ENCODE peak calls at places on chromosomes 5 and 9, in seven cellular contexts. M is CD8-positive, alpha-beta T cell; B is adipocyte; L is neural progenitor cell; G is astrocyte; E is tibial artery; C is IMR-90. S is an unnamed sample. For H3K9me3 and H3K27me3, the result is how much of the 10 kb centered on the place peaks cover.

GRCh38 chr9:129415031-129415953 is 205.6 kb downstream of the C9orf50 start:
- DNase-seq in M (no peak), B (no peak), L (no peak), G (no peak), E (no peak), C (no peak), S (no peak)

GRCh38 chr5:32708949-32709348 is 2.2 kb upstream of the NPR3 start:
- DNase-seq in M (no peak), B (no peak), L (peak), G (no peak), E (no peak), C (no peak), S (no peak)

GRCh38 chr9:123978981-123979380 is 32.6 kb upstream of the LHX2 start:
- DNase-seq in M (no peak), B (no peak), L (no peak), G (no peak), E (no peak), C (no peak), S (no peak)

GRCh38 chr5:57696005-57696755 is 213.6 kb upstream of the ACTBL2 start:
- DNase-seq in M (no peak), B (no peak), L (peak), G (no peak), E (no peak), C (no peak), S (no peak)

GRCh38 chr5:122751293-122751753 is 23.6 kb upstream of the SNX2 start:
- DNase-seq in M (no peak), B (no peak), L (no peak), G (peak), E (no peak), C (peak), S (no peak)

GRCh38 chr9:137694962-137695875 is 76.4 kb downstream of the EHMT1 start:
- DNase-seq in M (peak), B (no peak), L (peak), G (no peak), E (no peak), C (no peak), S (peak)

GRCh38 chr5:156476704-156477103 is 149.7 kb downstream of the SGCD start:
- DNase-seq in M (no peak), B (no peak), L (no peak), G (no peak), E (no peak), C (no peak), S (no peak)

GRCh38 chr5:72167790-72168189 is 60.5 kb downstream of the MAP1B start:
- DNase-seq in M (no peak), B (peak), L (no peak), G (peak), E (peak), C (no peak), S (no peak)

GRCh38 chr9:114880276-114880891 is 50.0 kb downstream of the TNFSF8 start:
- DNase-seq in M (no peak), B (no peak), L (no peak), G (no peak), E (no peak), C (peak), S (no peak)

GRCh38 chr5:77761606-77762005 is 14.5 kb downstream of the TBCA start:
- DNase-seq in M (no peak), B (no peak), L (no peak), G (no peak), E (no peak), C (no peak), S (no peak)
- H3K9me3 ChIP-seq in M (under half), B (under half), L (under half), G (under half), E (under half), C (under half), S (under half)

GRCh38 chr9:73154760-73155159 is 3.1 kb downstream of the ANXA1 start:
- DNase-seq in M (no peak), B (no peak), L (no peak), G (no peak), E (no peak), C (peak), S (no peak)
- H3K4me3 ChIP-seq in M (peak), B (peak), L (no peak), G (peak), E (peak), C (no peak), S (peak)

DNA sequence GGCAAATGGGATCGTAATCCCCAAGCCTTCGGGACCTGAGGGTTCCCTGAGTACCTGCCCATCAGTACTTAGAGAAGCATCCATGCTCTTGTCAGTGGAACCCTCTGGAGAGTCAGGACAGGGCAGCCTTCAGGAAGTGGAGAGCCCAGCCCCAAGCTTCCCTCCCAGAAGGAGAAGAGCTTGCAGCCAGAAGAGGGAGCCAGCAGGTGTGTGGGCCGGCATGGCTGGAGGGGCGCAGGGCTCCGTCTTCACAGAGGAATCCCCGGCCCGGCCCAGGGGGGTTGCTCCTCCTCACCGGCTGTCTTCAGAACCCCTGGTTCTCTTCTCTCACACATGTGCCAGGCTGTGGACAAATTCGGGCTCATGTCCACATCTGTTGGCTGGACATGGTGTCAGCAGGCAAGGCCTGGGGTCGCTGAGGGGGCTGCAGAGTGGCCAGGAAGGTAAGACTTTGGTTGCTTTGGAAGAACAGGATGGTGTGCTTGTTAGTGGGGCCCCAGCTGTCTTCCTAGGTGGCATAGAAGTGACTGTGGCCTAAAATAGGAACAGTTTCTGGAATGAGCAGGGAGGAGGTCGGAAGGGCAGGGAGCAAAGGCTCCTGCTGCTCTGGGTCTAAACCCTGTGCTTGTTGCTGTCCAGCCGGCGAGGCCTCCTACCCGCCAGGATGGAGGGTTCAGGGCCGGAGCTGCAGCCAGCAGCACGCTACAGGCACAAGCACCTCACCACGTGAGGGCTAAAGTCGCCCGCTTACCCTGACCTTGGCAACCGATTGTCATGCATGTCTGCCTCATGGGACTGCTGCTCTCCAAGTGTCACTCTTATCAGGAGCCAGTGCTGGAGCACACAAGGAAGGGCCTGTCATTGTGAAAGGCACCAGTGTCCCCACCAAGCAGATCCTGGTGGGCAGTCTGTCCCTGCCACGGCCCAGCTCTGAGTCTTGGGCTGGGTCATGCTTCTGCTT is 58.7 kb upstream of the RXRA start:
- DNase-seq in M (no peak), B (no peak), L (no peak), G (no peak), E (no peak), C (no peak), S (no peak)
- H3K27me3 ChIP-seq in M (under half), B (half or more), L (under half), G (under half), E (half or more), C (half or more), S (under half)

DNA sequence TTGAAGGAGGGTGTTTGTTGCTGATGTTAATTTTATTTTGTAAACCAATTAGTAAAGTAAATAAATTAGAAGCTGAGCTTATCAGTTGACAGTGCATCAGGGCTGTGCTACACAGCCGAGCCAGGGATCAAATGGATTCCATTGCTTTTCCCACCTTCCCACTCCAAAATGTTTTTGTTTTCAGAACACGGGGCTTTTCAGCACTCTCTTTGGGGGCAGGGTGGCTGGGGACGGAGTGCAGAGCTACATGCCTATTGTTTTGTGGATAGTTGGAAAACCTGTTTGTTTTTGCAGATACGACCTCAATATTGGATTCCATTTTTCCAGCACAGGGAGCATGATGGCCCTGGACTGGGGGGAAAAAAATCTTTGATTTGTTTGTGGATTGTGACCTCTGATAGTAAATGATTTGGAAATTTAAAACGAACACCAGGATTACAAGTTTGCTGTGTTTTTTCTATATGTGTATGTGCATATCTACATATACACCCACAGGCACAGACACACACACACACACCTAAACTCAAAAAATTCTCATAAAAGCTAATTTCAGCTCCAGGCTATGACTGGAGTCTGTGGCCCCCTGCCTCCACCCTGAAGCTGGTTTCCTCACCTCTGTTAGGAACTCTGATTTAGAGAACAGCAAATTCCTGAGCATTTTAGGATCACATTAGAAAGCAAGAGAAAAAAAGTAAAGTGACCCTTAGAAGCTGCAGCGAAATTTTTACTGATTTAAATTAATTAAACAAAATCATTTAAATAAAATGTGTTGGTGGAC is 371.7 kb upstream of the IRX2 start:
- DNase-seq in M (no peak), B (no peak), L (peak), G (no peak), E (no peak), C (no peak), S (no peak)
- H3K9me3 ChIP-seq in M (under half), B (under half), L (under half), G (under half), E (under half), C (under half), S (under half)

GRCh38 chr9:83220737-83221136 is 157.8 kb upstream of the RASEF start:
- DNase-seq in M (no peak), B (peak), L (no peak), G (peak), E (no peak), C (peak), S (no peak)

GRCh38 chr9:83218411-83219090 is 155.6 kb upstream of the RASEF start:
- DNase-seq in M (no peak), B (no peak), L (no peak), G (no peak), E (no peak), C (no peak), S (no peak)

GRCh38 chr9:83219154-83219923 is 156.4 kb upstream of the RASEF start:
- DNase-seq in M (no peak), B (peak), L (peak), G (peak), E (no peak), C (peak), S (peak)

DNA sequence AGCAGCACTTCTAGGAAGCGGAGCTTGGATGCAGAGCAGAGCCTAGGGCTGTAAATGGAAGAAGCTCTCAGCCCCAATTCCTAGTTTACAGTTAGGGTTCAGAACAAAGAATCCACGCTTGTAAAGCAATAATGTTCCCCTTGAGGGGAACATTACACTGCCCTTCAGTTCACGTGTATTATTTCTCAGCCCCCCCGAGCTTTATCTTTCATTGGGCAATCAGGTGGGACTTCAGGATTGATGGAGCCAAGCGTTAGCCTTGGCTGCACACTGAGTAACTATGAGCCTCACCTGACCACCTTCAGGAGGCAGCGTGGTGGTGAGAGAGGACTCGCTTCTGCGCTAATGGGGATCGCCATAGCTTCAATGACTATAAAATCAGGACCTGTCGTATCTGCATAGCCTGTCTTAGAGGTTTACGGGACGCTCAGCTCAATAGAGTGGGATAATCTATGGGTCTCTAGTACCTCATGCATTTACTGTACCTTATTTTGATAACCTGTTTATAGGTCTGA is 157.0 kb upstream of the RASEF start:
- DNase-seq in M (no peak), B (peak), L (no peak), G (no peak), E (no peak), C (no peak), S (no peak)
- H3K4me3 ChIP-seq in M (no peak), B (peak), L (peak), G (peak), E (peak), C (peak), S (peak)

DNA sequence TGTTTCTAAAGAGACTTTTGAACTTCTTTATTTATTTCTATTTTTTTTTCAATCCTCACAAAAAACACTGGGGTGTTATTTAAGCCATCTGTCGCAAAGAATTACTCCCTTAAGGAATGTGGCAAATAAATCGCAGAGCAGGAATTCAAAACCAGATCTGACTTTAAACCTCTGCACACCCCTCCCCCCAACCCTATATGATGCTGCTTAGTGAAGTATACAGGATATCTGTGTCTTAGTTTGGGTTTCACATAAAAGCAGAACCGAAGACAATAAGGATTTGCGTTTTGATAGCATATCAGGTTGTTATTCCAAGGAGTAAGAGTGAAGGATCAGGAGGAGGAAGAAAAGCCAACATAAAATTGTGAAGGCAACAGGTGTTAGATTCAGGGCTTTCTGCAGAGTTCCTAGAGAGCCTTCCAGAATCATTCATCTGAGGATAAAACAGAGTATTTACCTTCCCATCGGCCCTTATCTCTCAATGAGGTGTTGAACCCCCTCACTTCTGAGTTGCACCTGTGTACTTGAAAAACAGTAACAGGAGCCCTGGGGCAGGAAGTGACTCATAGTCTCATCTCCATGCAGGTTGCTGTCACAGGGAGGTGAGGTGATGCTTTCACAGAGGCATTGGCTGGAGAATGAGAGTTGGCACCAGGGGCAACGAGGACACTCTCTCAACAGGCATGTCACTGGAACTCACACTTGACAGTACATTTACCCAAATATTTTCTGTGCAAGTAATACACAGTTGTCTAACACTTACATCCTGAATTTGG is 33.5 kb upstream of the DMRT3 start:
- DNase-seq in M (no peak), B (no peak), L (no peak), G (no peak), E (no peak), C (no peak), S (no peak)
- H3K27me3 ChIP-seq in M (under half), B (under half), L (under half), G (under half), E (under half), C (under half), S (under half)

GRCh38 chr5:179128041-179128365 is 67.8 kb downstream of the ZNF354C start:
- DNase-seq in M (no peak), B (no peak), L (no peak), G (no peak), E (no peak), C (no peak), S (no peak)

GRCh38 chr5:179127136-179128040 is 67.2 kb downstream of the ZNF354C start:
- DNase-seq in M (no peak), B (no peak), L (no peak), G (no peak), E (peak), C (no peak), S (no peak)

GRCh38 chr5:179130101-179130681 is 70.0 kb downstream of the ZNF354C start:
- DNase-seq in M (no peak), B (no peak), L (no peak), G (no peak), E (peak), C (no peak), S (no peak)

GRCh38 chr5:179129607-179130071 is 69.5 kb downstream of the ZNF354C start:
- DNase-seq in M (no peak), B (no peak), L (no peak), G (no peak), E (peak), C (no peak), S (no peak)

GRCh38 chr5:179128976-179129375 is 68.8 kb downstream of the ZNF354C start:
- DNase-seq in M (no peak), B (no peak), L (no peak), G (no peak), E (peak), C (no peak), S (no peak)
- H3K9me3 ChIP-seq in M (under half), B (under half), L (under half), G (under half), E (under half), C (under half), S (under half)

S was measured in MG63.